ENCODE peak calls at places on chromosomes 13 and 19, in four cellular contexts. J is ovary, Z is A549, S is astrocyte of the spinal cord. F is an unnamed sample.

GRCh38 chr13:43835701-43836100 is 43.8 kb downstream of the CCDC122 start:
- DNase-seq in S (peak; percentile 37), J (no peak), Z (no peak), F (no peak)

GRCh38 chr13:92590503-92590908 is 636.1 kb upstream of the GPC6 start:
- DNase-seq in S (peak; percentile 42), Z (no peak), J (no peak), F (no peak)

GRCh38 chr13:109344552-109345157 is 441.7 kb downstream of the IRS2 start:
- DNase-seq in S (peak; percentile 59), J (no peak), Z (peak; percentile 77), F (no peak)

GRCh38 chr19:47112166-47112663 is 1.4 kb downstream of the ZC3H4 start:
- DNase-seq in J (peak; percentile 91), Z (peak; percentile 89), S (peak; percentile 88), F (peak; percentile 90)

GRCh38 chr19:27762933-27763332 is 1450.0 kb downstream of the UQCRFS1 start:
- DNase-seq in Z (no peak), S (no peak), J (no peak), F (no peak)

GRCh38 chr13:113453962-113454361 is 674 bp upstream of the ADPRHL1 start:
- DNase-seq in Z (no peak), J (no peak), S (peak; percentile 42), F (no peak)

GRCh38 chr19:32566246-32566830 is 14.7 kb upstream of the PDCD5 start:
- DNase-seq in S (no peak), J (no peak), Z (no peak), F (no peak)

GRCh38 chr19:741506-742131 is 9.3 kb upstream of the MISP start:
- DNase-seq in S (no peak), Z (peak; percentile 66), J (no peak), F (no peak)

GRCh38 chr19:31537136-31537535 is 187.9 kb upstream of the TSHZ3 start:
- DNase-seq in Z (no peak), J (no peak), S (no peak), F (no peak)

GRCh38 chr19:4206818-4207484 is 22.4 kb upstream of the EBI3 start:
- DNase-seq in S (peak; percentile 37), Z (peak; percentile 82), J (no peak), F (peak; percentile 16)

GRCh38 chr13:114035583-114036501 is 62.0 kb upstream of the C13orf46 start:
- DNase-seq in Z (no peak), J (no peak), S (peak; percentile 72), F (no peak)

GRCh38 chr19:58067240-58067912 is 8.3 kb downstream of the ZNF135 start:
- DNase-seq in Z (no peak), J (no peak), S (no peak), F (no peak)

GRCh38 chr13:97221046-97221445 is 1.1 kb upstream of the MBNL2 start:
- DNase-seq in J (no peak), Z (no peak), S (no peak), F (no peak)

GRCh38 chr13:29501674-29502073 is 93.8 kb downstream of the SLC7A1 start:
- DNase-seq in Z (no peak), S (no peak), J (no peak), F (no peak)

GRCh38 chr13:42246541-42246940 is 25.4 kb upstream of the AKAP11 start:
- DNase-seq in S (no peak), Z (no peak), J (no peak), F (no peak)

GRCh38 chr19:38528213-38528755 is 89.5 kb downstream of the MAP4K1 start:
- DNase-seq in J (no peak), Z (peak; percentile 54), S (no peak), F (no peak)

GRCh38 chr13:97535619-97536018 is 101.7 kb downstream of the RAP2A start:
- DNase-seq in Z (no peak), J (no peak), S (no peak), F (no peak)

GRCh38 chr19:6425732-6426686 is 1.4 kb upstream of the KHSRP start:
- DNase-seq in S (no peak), J (no peak), Z (no peak), F (no peak)

GRCh38 chr13:31982540-31982939 is 49.0 kb upstream of the FRY start:
- DNase-seq in S (peak; percentile 93), J (no peak), Z (peak; percentile 76), F (peak; percentile 83)

GRCh38 chr19:47494729-47495128 is 10.7 kb upstream of the KPTN start:
- DNase-seq in S (no peak), Z (no peak), J (no peak), F (no peak)

GRCh38 chr13:109500146-109500773 is 286.1 kb downstream of the IRS2 start:
- DNase-seq in S (no peak), J (peak; percentile 49), Z (peak; percentile 56), F (no peak)

GRCh38 chr13:52650731-52651130 is 1.9 kb upstream of the SUGT1 start:
- DNase-seq in S (no peak), Z (no peak), J (no peak), F (no peak)

GRCh38 chr19:32543107-32543900 is 37.7 kb upstream of the PDCD5 start:
- DNase-seq in Z (peak; percentile 29), S (no peak), J (no peak), F (no peak)

GRCh38 chr19:32313866-32314265 is 31.5 kb upstream of the ZNF507 start:
- DNase-seq in Z (no peak), S (no peak), J (no peak), F (no peak)

GRCh38 chr19:48390188-48391099 is 907 bp downstream of the KDELR1 start:
- DNase-seq in Z (peak; percentile 64), S (peak; percentile 58), J (peak; percentile 74), F (peak; percentile 82)

GRCh38 chr19:46621191-46622117 is 3.4 kb downstream of the PTGIR start:
- DNase-seq in Z (no peak), J (no peak), S (no peak), F (no peak)

GRCh38 chr19:18346091-18346490 is 5.7 kb downstream of the PGPEP1 start:
- DNase-seq in J (no peak), Z (peak; percentile 40), S (no peak), F (no peak)
- TF ChIP-seq CTCF in J (no peak), Z (no peak), S (no peak), F (no peak)

DNA sequence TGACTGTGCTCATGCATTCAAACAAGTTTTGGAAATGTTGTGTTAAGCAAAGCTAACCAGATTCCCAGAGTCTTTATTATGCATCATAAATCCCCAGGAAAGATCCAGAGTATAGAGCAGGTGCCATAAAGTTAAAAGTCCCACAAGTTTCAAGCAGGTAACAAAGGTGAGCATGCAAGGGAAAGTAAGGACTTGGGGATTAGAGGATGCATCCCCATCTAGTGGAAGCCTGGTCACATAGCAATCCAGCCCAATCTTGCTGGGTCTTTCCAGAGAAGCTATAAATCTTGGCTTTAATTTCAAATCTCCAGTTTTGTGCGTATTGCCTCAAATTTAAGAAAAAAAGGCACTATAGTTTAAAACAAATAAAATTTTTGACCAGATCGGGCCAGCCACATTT is 72.7 kb downstream of the ZNF254 start:
- DNase-seq in S (no peak), Z (peak; percentile 35), J (no peak), F (no peak)
- TF ChIP-seq CTCF in S (peak; percentile 57), Z (no peak), J (no peak), F (peak; percentile 23)

GRCh38 chr13:75223981-75224742 is 257.8 kb downstream of the TBC1D4 start:
- DNase-seq in Z (no peak), J (no peak), S (no peak), F (no peak)

GRCh38 chr13:75226755-75227435 is 255.1 kb downstream of the TBC1D4 start:
- DNase-seq in Z (peak; percentile 11), S (peak; percentile 94), J (no peak), F (no peak)

GRCh38 chr13:75222031-75222430 is 259.9 kb downstream of the TBC1D4 start:
- DNase-seq in S (peak; percentile 24), J (no peak), Z (no peak), F (no peak)

GRCh38 chr13:75225288-75225687 is 256.7 kb downstream of the TBC1D4 start:
- DNase-seq in J (no peak), Z (no peak), S (no peak), F (no peak)

DNA sequence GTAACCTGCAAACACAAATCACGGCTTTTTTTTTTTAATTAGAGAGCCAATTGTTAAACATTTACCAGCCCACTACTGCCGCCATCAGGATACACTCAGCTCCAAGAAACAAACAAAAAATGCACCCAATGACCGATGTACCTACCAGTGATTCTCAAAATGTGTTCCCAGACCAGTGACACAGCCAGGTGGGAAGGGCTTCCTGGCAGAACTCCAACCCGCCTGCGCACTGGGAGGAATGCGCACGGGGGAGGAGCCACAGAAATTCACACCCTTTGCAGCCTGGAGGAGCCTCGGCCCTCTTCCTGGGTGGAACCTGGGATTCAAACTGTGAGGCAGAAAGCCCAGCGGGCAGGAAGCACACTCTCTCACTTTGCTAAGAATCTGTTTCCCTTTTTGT is 255.9 kb downstream of the TBC1D4 start:
- DNase-seq in J (no peak), Z (no peak), S (no peak), F (peak; percentile 28)
- TF ChIP-seq CTCF in J (no peak), Z (no peak), S (no peak), F (no peak)

GRCh38 chr19:42023943-42024260 is 29.9 kb upstream of the ATP1A3 start:
- DNase-seq in Z (no peak), S (no peak), J (no peak), F (no peak)
- TF ChIP-seq CTCF in Z (no peak), S (no peak), J (no peak), F (no peak)

GRCh38 chr13:99312493-99312883 is 5.3 kb upstream of the GPR183 start:
- DNase-seq in S (peak; percentile 49), Z (no peak), J (peak; percentile 81), F (no peak)

GRCh38 chr13:99308481-99309087 is 1.4 kb upstream of the GPR183 start:
- DNase-seq in S (peak; percentile 57), J (no peak), Z (no peak), F (no peak)

GRCh38 chr13:99311137-99311536 is 3.9 kb upstream of the GPR183 start:
- DNase-seq in Z (no peak), S (peak; percentile 37), J (no peak), F (no peak)

GRCh38 chr13:99311748-99312492 is 4.7 kb upstream of the GPR183 start:
- DNase-seq in S (no peak), Z (no peak), J (peak; percentile 76), F (no peak)

DNA sequence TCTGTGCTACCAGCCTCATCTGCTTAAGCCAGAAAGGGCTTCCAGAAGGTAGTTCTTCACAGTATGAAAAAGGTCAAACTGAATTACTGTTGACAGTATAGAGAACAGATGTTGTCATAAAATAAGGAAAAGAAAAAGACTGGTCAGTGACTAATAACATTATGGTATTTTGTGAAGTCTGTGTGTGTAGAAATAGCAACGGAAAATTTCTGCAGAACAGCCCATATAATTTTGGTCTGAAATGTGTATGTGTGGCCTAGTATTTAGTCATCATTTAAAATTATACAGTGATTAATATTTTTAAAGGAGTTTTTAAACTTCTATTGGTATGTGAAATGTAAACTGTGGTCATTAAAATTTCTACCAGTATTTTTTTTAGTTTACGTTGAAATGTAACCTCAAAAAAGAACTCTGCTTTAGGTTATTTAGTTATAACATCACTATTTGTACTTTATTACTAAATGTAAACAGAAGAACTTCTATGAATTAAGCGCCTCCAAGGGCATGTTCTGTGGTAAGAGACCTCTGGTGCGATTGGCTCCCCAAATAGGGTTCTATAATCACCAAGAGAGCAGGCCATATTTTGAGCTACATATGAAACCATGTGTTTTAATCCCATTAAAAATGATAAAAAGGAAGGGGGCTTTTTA is 3.3 kb upstream of the GPR183 start:
- DNase-seq in Z (no peak), J (no peak), S (peak; percentile 68), F (no peak)
- TF ChIP-seq CTCF in Z (no peak), J (no peak), S (no peak), F (no peak)